ENCODE peak calls at places on chromosomes 4 and X, in nine cellular contexts. F is omental fat pad, B is cardiac fibroblast, X is NB4, R is A549, U is fibroblast of mammary gland, T is progenitor cell of endocrine pancreas, H is endothelial cell, L is sigmoid colon. Y is an unnamed sample.

GRCh38 chrX:72358313-72358712 is 52.6 kb upstream of the CITED1 start:
- DNase-seq in B (peak; percentile 12), T (no peak), H (no peak), L (no peak), U (peak; percentile 57), R (no peak), F (no peak), X (no peak), Y (no peak)

GRCh38 chr4:4457803-4458550 is 71.1 kb downstream of the NSG1 start:
- DNase-seq in B (no peak), H (no peak), L (no peak), F (no peak), X (no peak), U (peak; percentile 55), T (no peak), R (no peak), Y (no peak)

GRCh38 chrX:153370293-153371055 is 30.7 kb downstream of the PNMA6E start:
- DNase-seq in B (no peak), X (no peak), F (no peak), L (no peak), U (peak; percentile 6), R (no peak), T (no peak), H (no peak), Y (no peak)

GRCh38 chr4:153427363-153428071 is 38.6 kb upstream of the TMEM131L start:
- DNase-seq in T (no peak), R (no peak), B (peak; percentile 69), L (no peak), H (no peak), U (peak; percentile 34), X (no peak), F (no peak), Y (peak; percentile 91)

GRCh38 chrX:129599499-129599898 is 55.3 kb downstream of the APLN start:
- DNase-seq in L (no peak), U (no peak), R (no peak), T (no peak), B (no peak), F (no peak), H (no peak), X (no peak), Y (no peak)

GRCh38 chr4:147864591-147864990 is 132.7 kb downstream of the ARHGAP10 start:
- DNase-seq in L (no peak), R (no peak), F (no peak), T (no peak), H (no peak), B (peak; percentile 36), X (no peak), U (peak; percentile 57), Y (no peak)

GRCh38 chr4:147233-147632 is 22.9 kb downstream of the ZNF718 start:
- DNase-seq in T (no peak), H (no peak), B (no peak), L (no peak), X (no peak), F (no peak), R (no peak), U (no peak), Y (no peak)

GRCh38 chr4:94491322-94491721 is 39.6 kb downstream of the PDLIM5 start:
- DNase-seq in H (no peak), T (no peak), U (peak; percentile 44), R (no peak), F (no peak), B (peak; percentile 37), L (no peak), X (no peak), Y (no peak)

GRCh38 chr4:154328030-154328429 is 163.6 kb downstream of the DCHS2 start:
- DNase-seq in T (no peak), H (no peak), L (no peak), B (no peak), F (no peak), U (no peak), X (no peak), R (no peak), Y (no peak)

GRCh38 chrX:22323541-22323940 is 50.8 kb downstream of the CBLL2 start:
- DNase-seq in L (no peak), U (peak; percentile 82), R (no peak), X (no peak), B (peak; percentile 44), T (no peak), F (no peak), H (no peak), Y (no peak)

GRCh38 chrX:154486052-154486395 is 391 bp downstream of the UBL4A start:
- DNase-seq in H (no peak), F (no peak), U (no peak), X (peak; percentile 51), T (no peak), B (no peak), L (peak; percentile 74), R (no peak), Y (no peak)

GRCh38 chrX:24026403-24026801 is 584 bp downstream of the KLHL15 start:
- DNase-seq in U (peak; percentile 26), H (no peak), B (peak; percentile 22), R (peak; percentile 29), L (no peak), T (no peak), F (no peak), X (peak; percentile 25), Y (no peak)

GRCh38 chrX:24023972-24024664 is 2.9 kb downstream of the KLHL15 start:
- DNase-seq in X (peak; percentile 37), F (no peak), T (no peak), B (peak; percentile 7), R (no peak), U (peak; percentile 16), L (no peak), H (no peak), Y (no peak)

GRCh38 chrX:24023538-24023937 is 3.4 kb downstream of the KLHL15 start:
- DNase-seq in U (no peak), H (no peak), T (no peak), X (no peak), L (no peak), B (no peak), F (no peak), R (no peak), Y (no peak)

GRCh38 chrX:24025741-24026402 is 1.1 kb downstream of the KLHL15 start:
- DNase-seq in R (peak; percentile 82), L (peak; percentile 79), T (no peak), F (no peak), U (peak; percentile 87), B (peak; percentile 84), H (no peak), X (peak; percentile 60), Y (no peak)

GRCh38 chrX:24024819-24025740 is 1.9 kb downstream of the KLHL15 start:
- DNase-seq in U (peak; percentile 87), R (peak; percentile 93), X (peak; percentile 93), T (peak; percentile 89), F (peak; percentile 60), B (peak; percentile 96), L (peak; percentile 95), H (peak; percentile 83), Y (peak; percentile 52)
- TF ChIP-seq CTCF in U (no peak), R (peak; percentile 44), X (no peak), T (peak; percentile 43), F (no peak), B (no peak), L (no peak), H (peak; percentile 18), Y (no peak)

GRCh38 chr4:184740965-184741364 is 7.1 kb upstream of the CENPU start:
- DNase-seq in H (no peak), R (no peak), T (no peak), U (no peak), F (no peak), B (no peak), L (no peak), X (no peak), Y (no peak)
- TF ChIP-seq CTCF in H (no peak), R (no peak), T (no peak), U (no peak), F (no peak), B (no peak), L (no peak), X (no peak), Y (no peak)

DNA sequence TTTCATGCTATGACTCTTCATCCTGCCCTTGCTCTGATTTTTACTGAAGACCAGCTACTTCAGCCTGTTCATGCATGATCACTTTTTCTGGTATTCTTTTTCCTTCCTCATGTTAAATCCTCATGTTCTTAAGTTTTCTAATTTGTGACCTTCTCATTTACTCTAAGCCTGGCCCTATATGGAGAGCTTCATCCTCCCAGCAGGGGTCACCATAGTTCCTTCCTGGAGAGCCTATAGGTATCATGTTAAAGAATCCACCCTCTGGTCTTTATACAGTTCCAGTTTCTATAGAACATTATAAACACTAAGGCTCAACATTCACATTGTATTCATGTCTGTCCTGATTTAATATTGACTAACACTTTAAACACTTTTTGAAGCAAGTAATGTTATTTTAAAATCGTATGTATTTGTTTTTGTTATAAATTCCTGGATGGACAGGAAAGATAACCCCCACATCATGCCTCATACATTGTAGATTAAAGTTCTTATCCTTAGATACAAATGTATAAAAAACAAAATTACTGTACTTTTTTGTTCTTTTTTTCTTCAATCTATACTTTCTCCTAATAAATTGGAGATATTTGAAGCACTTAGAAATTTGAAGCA is 53.8 kb upstream of the OTUD4 start:
- DNase-seq in B (peak; percentile 77), L (no peak), T (peak; percentile 44), H (peak; percentile 67), R (peak; percentile 46), U (peak; percentile 71), X (peak; percentile 63), F (no peak), Y (peak; percentile 21)
- TF ChIP-seq CTCF in B (peak; percentile 86), L (peak; percentile 50), T (peak; percentile 88), H (peak; percentile 59), R (peak; percentile 73), U (peak; percentile 95), X (peak; percentile 77), F (no peak), Y (peak; percentile 92)

GRCh38 chr4:6783111-6783981 is 819 bp downstream of the KIAA0232 start:
- DNase-seq in U (peak; percentile 68), R (peak; percentile 78), L (peak; percentile 95), X (peak; percentile 97), F (peak; percentile 67), T (peak; percentile 87), B (peak; percentile 93), H (peak; percentile 91), Y (peak; percentile 46)
- TF ChIP-seq CTCF in U (no peak), R (no peak), L (no peak), X (peak; percentile 32), F (no peak), T (no peak), B (no peak), H (no peak), Y (no peak)

DNA sequence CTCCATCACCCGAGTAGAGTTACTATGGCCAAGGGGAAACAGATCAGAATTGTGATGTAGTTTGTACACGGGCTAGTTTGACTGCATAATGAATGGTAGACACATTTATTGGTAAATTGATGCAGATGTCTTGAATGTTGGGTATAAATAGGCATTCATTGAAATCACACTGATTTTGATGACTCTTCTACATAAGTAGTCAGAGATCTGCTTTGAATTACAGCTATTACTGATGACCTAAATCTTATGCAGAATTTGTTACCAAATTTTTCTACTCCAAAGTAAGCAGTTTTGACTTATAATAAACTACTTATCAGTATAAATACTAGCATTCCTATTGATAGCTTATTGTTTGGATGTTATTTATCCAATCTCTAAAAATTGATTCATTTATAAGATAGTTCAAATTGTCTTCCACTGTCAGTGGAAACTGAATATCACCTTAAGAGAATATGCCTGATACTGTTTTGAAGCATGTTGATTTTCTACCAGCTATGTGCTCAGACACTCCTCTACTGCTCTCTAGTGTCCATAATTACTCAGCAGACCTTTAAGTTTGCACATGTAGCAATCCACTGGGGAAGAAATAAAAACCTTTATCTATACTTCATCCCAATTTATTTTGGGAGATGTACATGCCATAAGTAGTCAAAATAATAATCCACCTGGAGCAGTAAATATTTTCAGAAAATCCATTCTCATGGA is 120.3 kb downstream of the RASL11B start:
- DNase-seq in L (no peak), U (peak; percentile 76), B (peak; percentile 79), H (no peak), R (peak; percentile 28), F (no peak), X (peak; percentile 52), T (no peak), Y (peak; percentile 33)
- TF ChIP-seq CTCF in L (peak; percentile 51), U (peak; percentile 86), B (peak; percentile 67), H (no peak), R (peak; percentile 43), F (no peak), X (peak; percentile 54), T (peak; percentile 88), Y (peak; percentile 75)